ENCODE peak calls at places on chromosomes 12 and 14, in four cellular contexts. One of them, this sample, is unnamed.

GRCh38 chr12:10366875-10367274 is 23.0 kb downstream of the KLRK1 start:
- DNase-seq in heart right ventricle: no peak
- DNase-seq in astrocyte: no peak
- DNase-seq in lung: no peak
- DNase-seq in this sample: no peak

GRCh38 chr14:95255487-95255886 is 64.2 kb downstream of the CLMN start:
- DNase-seq in heart right ventricle: peak; percentile 59
- DNase-seq in astrocyte: peak; percentile 71
- DNase-seq in lung: peak; percentile 84
- DNase-seq in this sample: peak; percentile 88

GRCh38 chr12:23827353-23827752 is 122.1 kb downstream of the SOX5 start:
- DNase-seq in heart right ventricle: no peak
- DNase-seq in astrocyte: no peak
- DNase-seq in lung: no peak
- DNase-seq in this sample: no peak

GRCh38 chr14:36996133-36996856 is 176.1 kb downstream of the SLC25A21 start:
- DNase-seq in heart right ventricle: no peak
- DNase-seq in astrocyte: peak; percentile 74
- DNase-seq in lung: no peak
- DNase-seq in this sample: peak; percentile 81

GRCh38 chr14:32010561-32011188 is 66.4 kb upstream of the ARHGAP5 start:
- DNase-seq in heart right ventricle: no peak
- DNase-seq in astrocyte: peak; percentile 71
- DNase-seq in lung: no peak
- DNase-seq in this sample: peak; percentile 81

GRCh38 chr12:125185740-125186470 is 120.7 kb downstream of the AACS start:
- DNase-seq in heart right ventricle: peak; percentile 62
- DNase-seq in astrocyte: peak; percentile 55
- DNase-seq in lung: peak; percentile 61
- DNase-seq in this sample: peak; percentile 18

GRCh38 chr14:89309670-89310177 is 107.3 kb downstream of the FOXN3 start:
- DNase-seq in heart right ventricle: no peak
- DNase-seq in astrocyte: no peak
- DNase-seq in lung: no peak
- DNase-seq in this sample: no peak

GRCh38 chr12:56839489-56840442 is 76.6 kb downstream of the HSD17B6 start:
- DNase-seq in heart right ventricle: peak; percentile 38
- DNase-seq in astrocyte: peak; percentile 2
- DNase-seq in lung: peak; percentile 60
- DNase-seq in this sample: no peak

GRCh38 chr14:65237023-65237814 is 134.9 kb upstream of the MAX start:
- DNase-seq in heart right ventricle: no peak
- DNase-seq in astrocyte: peak; percentile 60
- DNase-seq in lung: no peak
- DNase-seq in this sample: no peak

GRCh38 chr12:75553398-75553797 is 42.0 kb upstream of the KRR1 start:
- DNase-seq in heart right ventricle: no peak
- DNase-seq in astrocyte: peak; percentile 52
- DNase-seq in lung: no peak
- DNase-seq in this sample: no peak

GRCh38 chr14:82911930-82912329 is 1378.3 kb upstream of the SEL1L start:
- DNase-seq in heart right ventricle: no peak
- DNase-seq in astrocyte: no peak
- DNase-seq in lung: no peak
- DNase-seq in this sample: no peak

GRCh38 chr12:29486972-29487371 is 10.5 kb downstream of the OVCH1 start:
- DNase-seq in heart right ventricle: no peak
- DNase-seq in astrocyte: no peak
- DNase-seq in lung: no peak
- DNase-seq in this sample: no peak

GRCh38 chr14:44846232-44846824 is 115.4 kb downstream of the KLHL28 start:
- DNase-seq in heart right ventricle: no peak
- DNase-seq in astrocyte: no peak
- DNase-seq in lung: no peak
- DNase-seq in this sample: peak; percentile 28

GRCh38 chr12:78392918-78393317 is 471.7 kb upstream of the SYT1 start:
- DNase-seq in heart right ventricle: no peak
- DNase-seq in astrocyte: peak; percentile 24
- DNase-seq in lung: no peak
- DNase-seq in this sample: peak; percentile 32

GRCh38 chr14:98494582-98494981 is 777.4 kb downstream of the BCL11B start:
- DNase-seq in heart right ventricle: no peak
- DNase-seq in astrocyte: peak; percentile 57
- DNase-seq in lung: no peak
- DNase-seq in this sample: no peak

GRCh38 chr12:15788266-15789214 is 648 bp downstream of the EPS8 start:
- DNase-seq in heart right ventricle: no peak
- DNase-seq in astrocyte: peak; percentile 44
- DNase-seq in lung: peak; percentile 46
- DNase-seq in this sample: no peak

GRCh38 chr14:77076118-77076631 is 21.9 kb upstream of the CIPC start:
- DNase-seq in heart right ventricle: peak; percentile 89
- DNase-seq in astrocyte: no peak
- DNase-seq in lung: peak; percentile 58
- DNase-seq in this sample: no peak

GRCh38 chr14:102774391-102775153 is 2.7 kb upstream of the TRAF3 start:
- DNase-seq in heart right ventricle: peak; percentile 39
- DNase-seq in astrocyte: peak; percentile 69
- DNase-seq in lung: no peak
- DNase-seq in this sample: peak; percentile 89

GRCh38 chr14:56474419-56475022 is 105.1 kb upstream of the TMEM260 start:
- DNase-seq in heart right ventricle: no peak
- DNase-seq in astrocyte: peak; percentile 14
- DNase-seq in lung: no peak
- DNase-seq in this sample: no peak

GRCh38 chr12:106428379-106428778 is 70.8 kb downstream of the POLR3B start:
- DNase-seq in heart right ventricle: peak; percentile 24
- DNase-seq in astrocyte: peak; percentile 54
- DNase-seq in lung: no peak
- DNase-seq in this sample: no peak

GRCh38 chr14:70685480-70686197 is 43.9 kb downstream of the TTC9 start:
- DNase-seq in heart right ventricle: no peak
- DNase-seq in astrocyte: peak; percentile 24
- DNase-seq in lung: no peak
- DNase-seq in this sample: no peak

GRCh38 chr12:111636209-111636928 is 37.3 kb upstream of the ATXN2 start:
- DNase-seq in heart right ventricle: peak; percentile 54
- DNase-seq in astrocyte: peak; percentile 76
- DNase-seq in lung: peak; percentile 36
- DNase-seq in this sample: peak; percentile 40

GRCh38 chr12:59452746-59453145 is 143.1 kb upstream of the SLC16A7 start:
- DNase-seq in heart right ventricle: no peak
- DNase-seq in astrocyte: peak; percentile 43
- DNase-seq in lung: no peak
- DNase-seq in this sample: no peak

GRCh38 chr14:75435473-75435872 is 7.7 kb downstream of the JDP2 start:
- DNase-seq in heart right ventricle: no peak
- DNase-seq in astrocyte: no peak
- DNase-seq in lung: no peak
- DNase-seq in this sample: no peak

GRCh38 chr12:24424889-24425600 is 475.6 kb upstream of the SOX5 start:
- DNase-seq in heart right ventricle: no peak
- DNase-seq in astrocyte: no peak
- DNase-seq in lung: no peak
- DNase-seq in this sample: no peak

GRCh38 chr12:25326326-25326725 is 75.6 kb upstream of the KRAS start:
- DNase-seq in heart right ventricle: no peak
- DNase-seq in astrocyte: no peak
- DNase-seq in lung: no peak
- DNase-seq in this sample: no peak

GRCh38 chr12:120944645-120945217 is 33.6 kb upstream of the HNF1A start:
- DNase-seq in heart right ventricle: peak; percentile 44
- DNase-seq in astrocyte: no peak
- DNase-seq in lung: peak; percentile 60
- DNase-seq in this sample: peak; percentile 31

GRCh38 chr14:86153480-86153879 is 623.5 kb downstream of the FLRT2 start:
- DNase-seq in heart right ventricle: no peak
- DNase-seq in astrocyte: no peak
- DNase-seq in lung: no peak
- DNase-seq in this sample: no peak

GRCh38 chr14:72812292-72812851 is 81.5 kb downstream of the DPF3 start:
- DNase-seq in heart right ventricle: peak; percentile 74
- DNase-seq in astrocyte: no peak
- DNase-seq in lung: peak; percentile 29
- DNase-seq in this sample: no peak

GRCh38 chr12:75738486-75738885 is 227.1 kb upstream of the KRR1 start:
- DNase-seq in heart right ventricle: no peak
- DNase-seq in astrocyte: peak; percentile 75
- DNase-seq in lung: no peak
- DNase-seq in this sample: no peak

GRCh38 chr12:24562761-24563392 is 386.0 kb downstream of the BCAT1 start:
- DNase-seq in heart right ventricle: peak; percentile 8
- DNase-seq in astrocyte: peak; percentile 45
- DNase-seq in lung: no peak
- DNase-seq in this sample: peak; percentile 40

GRCh38 chr14:91330111-91330696 is 85.7 kb upstream of the GPR68 start:
- DNase-seq in heart right ventricle: no peak
- DNase-seq in astrocyte: no peak
- DNase-seq in lung: peak; percentile 50
- DNase-seq in this sample: no peak

GRCh38 chr14:65453807-65454480 is 41.4 kb downstream of the FUT8 start:
- DNase-seq in heart right ventricle: no peak
- DNase-seq in astrocyte: no peak
- DNase-seq in lung: no peak
- DNase-seq in this sample: no peak

GRCh38 chr12:45349911-45350310 is 134.0 kb downstream of the ANO6 start:
- DNase-seq in heart right ventricle: no peak
- DNase-seq in astrocyte: no peak
- DNase-seq in lung: no peak
- DNase-seq in this sample: no peak

GRCh38 chr14:99865408-99865807 is 72.2 kb downstream of the EML1 start:
- DNase-seq in heart right ventricle: no peak
- DNase-seq in astrocyte: no peak
- DNase-seq in lung: no peak
- DNase-seq in this sample: no peak

GRCh38 chr12:119180380-119181040 is 1.8 kb downstream of the HSPB8 start:
- DNase-seq in heart right ventricle: peak; percentile 33
- DNase-seq in astrocyte: peak; percentile 71
- DNase-seq in lung: peak; percentile 43
- DNase-seq in this sample: peak; percentile 49

GRCh38 chr12:88142610-88142991 is 494 bp downstream of the TMTC3 start:
- DNase-seq in heart right ventricle: peak; percentile 8
- DNase-seq in astrocyte: no peak
- DNase-seq in lung: peak; percentile 37
- DNase-seq in this sample: no peak

GRCh38 chr12:88141774-88142609 is at the start of the genes CEP290 and TMTC3:
- DNase-seq in heart right ventricle: peak; percentile 98
- DNase-seq in astrocyte: peak; percentile 99
- DNase-seq in lung: peak; percentile 96
- DNase-seq in this sample: peak; percentile 100

GRCh38 chr12:88144546-88145468 is 2.7 kb downstream of the TMTC3 start:
- DNase-seq in heart right ventricle: no peak
- DNase-seq in astrocyte: no peak
- DNase-seq in lung: no peak
- DNase-seq in this sample: no peak

GRCh38 chr12:88145567-88146347 is 3.6 kb downstream of the TMTC3 start:
- DNase-seq in heart right ventricle: no peak
- DNase-seq in astrocyte: no peak
- DNase-seq in lung: no peak
- DNase-seq in this sample: no peak

DNA sequence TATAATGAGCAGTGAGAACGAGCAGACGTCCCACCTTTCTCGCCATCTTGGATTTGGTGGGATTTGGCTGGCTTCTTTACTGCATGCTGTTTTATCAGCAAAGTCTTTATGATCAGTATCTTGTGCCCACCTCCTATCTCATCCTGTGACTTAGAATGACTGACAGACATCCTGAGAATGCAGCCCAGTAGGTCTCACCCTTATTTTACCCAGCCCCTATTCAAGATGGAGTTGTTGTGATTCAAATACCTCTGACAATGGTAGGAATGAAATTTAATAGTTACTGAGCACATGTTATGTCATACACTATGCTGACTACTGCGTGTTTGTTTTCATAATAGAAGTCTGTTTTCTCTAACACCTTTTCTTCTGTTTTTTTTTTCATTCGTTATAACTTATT is 1.9 kb downstream of the TMTC3 start:
- DNase-seq in heart right ventricle: no peak
- DNase-seq in astrocyte: no peak
- DNase-seq in lung: no peak
- DNase-seq in this sample: no peak
- TF ChIP-seq CTCF in heart right ventricle: no peak
- TF ChIP-seq CTCF in astrocyte: no peak
- TF ChIP-seq CTCF in lung: no peak
- TF ChIP-seq CTCF in this sample: no peak

GRCh38 chr12:208813-209212 is 5.1 kb downstream of the SLC6A12 start:
- DNase-seq in heart right ventricle: no peak
- DNase-seq in astrocyte: no peak
- DNase-seq in lung: no peak
- DNase-seq in this sample: no peak
- H3K27me3 ChIP-seq in heart right ventricle: peaks cover 29% of the 10 kb centered on the region
- H3K27me3 ChIP-seq in astrocyte: peaks cover 31% of the 10 kb centered on the region
- H3K27me3 ChIP-seq in lung: no peaks in the 10 kb centered on the region
- H3K27me3 ChIP-seq in this sample: peaks cover 25% of the 10 kb centered on the region

GRCh38 chr12:92138144-92138543 is 7.5 kb downstream of the BTG1 start:
- DNase-seq in heart right ventricle: no peak
- DNase-seq in astrocyte: no peak
- DNase-seq in lung: no peak
- DNase-seq in this sample: no peak

GRCh38 chr12:92134638-92135274 is 10.9 kb downstream of the BTG1 start:
- DNase-seq in heart right ventricle: no peak
- DNase-seq in astrocyte: peak; percentile 75
- DNase-seq in lung: no peak
- DNase-seq in this sample: no peak

GRCh38 chr12:92136883-92137582 is 8.6 kb downstream of the BTG1 start:
- DNase-seq in heart right ventricle: no peak
- DNase-seq in astrocyte: peak; percentile 87
- DNase-seq in lung: no peak
- DNase-seq in this sample: peak; percentile 53

GRCh38 chr12:92133795-92134637 is 11.6 kb downstream of the BTG1 start:
- DNase-seq in heart right ventricle: no peak
- DNase-seq in astrocyte: no peak
- DNase-seq in lung: no peak
- DNase-seq in this sample: no peak

GRCh38 chr12:92136021-92136735 is 9.5 kb downstream of the BTG1 start:
- DNase-seq in heart right ventricle: no peak
- DNase-seq in astrocyte: no peak
- DNase-seq in lung: no peak
- DNase-seq in this sample: no peak
- H3K4me3 ChIP-seq in heart right ventricle: no peak overlapping the region
- H3K4me3 ChIP-seq in astrocyte: no peak overlapping the region
- H3K4me3 ChIP-seq in lung: no peak overlapping the region
- H3K4me3 ChIP-seq in this sample: no peak overlapping the region

DNA sequence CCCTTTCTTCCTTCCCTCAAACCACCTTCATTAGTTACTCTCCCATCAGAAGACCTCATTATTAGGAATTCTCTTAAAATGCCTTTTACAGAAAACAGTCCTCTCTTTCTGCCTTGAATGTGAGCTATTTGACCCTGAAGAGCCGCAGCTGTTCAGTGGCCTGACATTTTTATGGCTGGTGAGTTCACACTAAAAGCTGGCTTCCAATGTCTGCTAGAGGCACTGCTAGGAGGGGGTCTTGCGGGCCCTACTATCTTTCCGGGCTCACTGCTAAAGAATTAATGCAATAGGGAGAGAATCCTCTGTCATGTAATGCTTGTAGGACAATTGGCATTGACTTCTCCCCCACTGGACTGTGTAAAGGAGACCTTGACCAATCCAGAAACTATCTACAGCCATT is 87.7 kb downstream of the GPR135 start:
- DNase-seq in heart right ventricle: no peak
- DNase-seq in astrocyte: no peak
- DNase-seq in lung: no peak
- DNase-seq in this sample: no peak
- TF ChIP-seq CTCF in heart right ventricle: no peak
- TF ChIP-seq CTCF in astrocyte: no peak
- TF ChIP-seq CTCF in lung: no peak
- TF ChIP-seq CTCF in this sample: no peak

This sample was measured in brain microvascular endothelial cell.